ENCODE peak calls at places on chromosomes 16 and 17, in four cellular contexts. X, C, E and Z are unnamed samples. For H3K4me1, the result is how much of the 10 kb centered on the place peaks cover.

GRCh38 chr17:48046296-48046695 is 1.9 kb upstream of the NFE2L1 start:
- DNase-seq in X (no peak), C (no peak), E (peak), Z (no peak)

GRCh38 chr16:5951486-5951885 is 853.9 kb upstream of the EEF2KMT start:
- DNase-seq in E (no peak), C (no peak), X (no peak), Z (no peak)

GRCh38 chr16:80924372-80924978 is 82.2 kb downstream of the CMC2 start:
- DNase-seq in C (peak), X (peak), E (no peak), Z (no peak)

GRCh38 chr17:83067718-83068261 is 11.6 kb upstream of the METRNL start:
- DNase-seq in C (no peak), E (no peak), X (no peak), Z (no peak)

GRCh38 chr17:27379863-27380533 is 76.2 kb upstream of the KSR1 start:
- DNase-seq in C (peak), E (peak), X (peak), Z (no peak)

GRCh38 chr16:64417711-64418227 is 704.1 kb downstream of the CDH11 start:
- DNase-seq in C (no peak), X (no peak), E (no peak), Z (no peak)

GRCh38 chr17:50443492-50444051 is 17.6 kb downstream of the ACSF2 start:
- DNase-seq in C (no peak), E (no peak), X (peak), Z (no peak)

GRCh38 chr17:80832266-80832676 is 159.4 kb upstream of the CHMP6 start:
- DNase-seq in E (peak), X (peak), C (no peak), Z (no peak)

GRCh38 chr17:73902416-73903181 is 258.4 kb upstream of the SDK2 start:
- DNase-seq in E (no peak), X (peak), C (peak), Z (no peak)

GRCh38 chr16:11806721-11807120 is 9.7 kb upstream of the ZC3H7A start:
- DNase-seq in E (no peak), X (no peak), C (no peak), Z (no peak)

GRCh38 chr17:38584350-38584925 is 21.3 kb downstream of the SRCIN1 start:
- DNase-seq in E (peak), C (peak), X (peak), Z (peak)

GRCh38 chr16:71262391-71262790 is 26.8 kb downstream of the CMTR2 start:
- DNase-seq in C (no peak), E (no peak), X (no peak), Z (no peak)

GRCh38 chr16:644556-644955 is 2.9 kb downstream of the MCRIP2 start:
- DNase-seq in E (no peak), X (no peak), C (no peak), Z (no peak)

GRCh38 chr16:12083625-12084024 is 107.1 kb downstream of the SNX29 start:
- DNase-seq in X (no peak), E (no peak), C (no peak), Z (no peak)

GRCh38 chr17:70089513-70090148 is 14.6 kb downstream of the KCNJ16 start:
- DNase-seq in C (no peak), E (no peak), X (peak), Z (no peak)

GRCh38 chr17:28571255-28572122 is at the start of gene PIGS:
- DNase-seq in E (peak), C (peak), X (peak), Z (peak)

GRCh38 chr17:20852541-20853370 is 190.1 kb downstream of the USP22 start:
- DNase-seq in X (no peak), C (peak), E (peak), Z (no peak)

GRCh38 chr16:58661199-58661830 is 23.3 kb downstream of the SLC38A7 start:
- DNase-seq in C (no peak), E (no peak), X (peak), Z (no peak)

GRCh38 chr17:75241502-75241901 is 19.9 kb downstream of the GGA3 start:
- DNase-seq in E (no peak), C (no peak), X (no peak), Z (no peak)

GRCh38 chr17:28720247-28720996 is 637 bp downstream of the RPL23A start:
- DNase-seq in C (no peak), X (no peak), E (no peak), Z (peak)

GRCh38 chr17:19357351-19358140 is 5.0 kb downstream of the B9D1 start:
- DNase-seq in C (no peak), E (no peak), X (no peak), Z (no peak)

GRCh38 chr16:28974007-28974436 is 556 bp upstream of the SPNS1 start:
- DNase-seq in C (peak), E (no peak), X (peak), Z (no peak)

GRCh38 chr17:66835476-66835875 is 559 bp downstream of the CACNG5 start:
- DNase-seq in X (no peak), E (peak), C (no peak), Z (no peak)

DNA sequence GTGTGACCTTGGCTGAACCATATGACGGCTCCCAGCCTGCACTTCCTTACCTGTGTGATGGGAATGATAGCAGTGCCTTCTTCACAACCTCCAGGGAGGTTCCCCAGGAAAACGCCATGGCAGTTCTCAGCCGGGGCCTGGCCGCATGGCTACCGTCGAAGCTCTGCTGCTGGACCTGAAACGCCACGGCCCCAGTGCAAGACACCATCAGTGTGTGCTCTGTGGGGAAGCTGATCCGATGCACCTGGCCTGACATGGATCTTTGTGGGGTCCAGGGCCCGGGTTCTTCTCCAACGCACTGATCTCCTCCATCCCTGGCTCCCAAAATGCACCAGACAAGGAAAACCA is 54.5 kb upstream of the ZNF469 start:
- DNase-seq in X (no peak), E (no peak), C (no peak), Z (no peak)
- H3K4me1 ChIP-seq in X (under half), E (under half), C (under half), Z (under half)

GRCh38 chr17:79814966-79815835 is 18.3 kb upstream of the CBX8 start:
- DNase-seq in C (peak), X (peak), E (no peak), Z (no peak)
- H3K4me1 ChIP-seq in C (under half), X (under half), E (half or more), Z (under half)

GRCh38 chr16:72983241-72983640 is 64.7 kb downstream of the ZFHX3 start:
- DNase-seq in E (peak), X (no peak), C (no peak), Z (no peak)
- H3K4me1 ChIP-seq in E (half or more), X (under half), C (under half), Z (under half)

DNA sequence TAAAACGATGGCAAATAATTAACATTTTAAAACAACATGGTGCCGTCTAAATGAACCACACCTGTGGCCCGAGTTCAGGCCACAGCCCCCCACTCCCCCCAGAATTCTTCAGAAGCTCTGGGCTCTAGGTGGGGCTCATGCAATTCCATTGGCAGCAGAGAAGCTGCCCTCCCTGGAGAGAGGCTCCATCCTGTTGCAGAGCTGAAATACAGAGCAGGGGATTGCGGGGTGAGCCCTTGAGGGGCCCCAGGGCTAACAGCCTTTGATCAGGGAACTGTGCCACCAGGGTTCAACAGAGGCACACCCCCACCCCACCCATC is 69.3 kb downstream of the ABR start:
- DNase-seq in C (no peak), E (no peak), X (no peak), Z (no peak)
- H3K4me1 ChIP-seq in C (half or more), E (half or more), X (under half), Z (under half)

DNA sequence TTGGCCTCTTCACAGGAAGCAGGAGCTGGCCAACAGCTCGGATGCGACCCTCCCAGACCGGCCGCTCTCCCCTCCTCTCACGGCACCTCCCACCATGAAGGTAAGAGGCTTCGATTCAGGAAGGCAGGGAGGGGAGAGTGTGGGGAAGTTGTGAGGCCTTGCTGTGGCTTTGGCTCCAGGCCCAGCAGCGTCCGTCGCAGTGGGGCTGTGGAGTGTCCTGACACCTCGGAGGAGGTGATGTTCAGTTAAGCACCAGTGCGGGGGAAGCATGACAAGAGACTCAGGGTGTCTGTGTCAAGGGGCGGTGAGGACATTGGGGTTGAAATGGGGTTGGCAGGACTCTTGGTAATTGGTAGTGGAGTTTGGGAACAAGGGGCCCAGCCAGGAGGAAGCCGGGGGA is 109.0 kb downstream of the RAP1GAP2 start:
- DNase-seq in E (no peak), X (no peak), C (peak), Z (no peak)
- H3K4me1 ChIP-seq in E (under half), X (under half), C (under half), Z (under half)

GRCh38 chr16:87524407-87524806 is 31.6 kb upstream of the ZCCHC14 start:
- DNase-seq in C (no peak), E (no peak), X (no peak), Z (no peak)
- H3K4me1 ChIP-seq in C (under half), E (under half), X (under half), Z (under half)